ENCODE peak calls at places on chromosomes 5 and 9, in seven cellular contexts. K, J, T, F, E, S and I are unnamed samples.

GRCh38 chr9:32350682-32351081 is 33.8 kb upstream of the ACO1 start:
- DNase-seq in E (no peak), T (peak), J (no peak), S (peak), K (no peak), F (no peak), I (no peak)

GRCh38 chr5:14238272-14238671 is 95.1 kb downstream of the TRIO start:
- DNase-seq in J (no peak), E (no peak), S (no peak), F (no peak), K (no peak), T (no peak), I (no peak)

GRCh38 chr5:170788626-170789304 is 5.2 kb downstream of the GABRP start:
- DNase-seq in T (no peak), E (no peak), S (no peak), F (no peak), J (no peak), K (no peak), I (no peak)

GRCh38 chr5:158979749-158980521 is 119.8 kb downstream of the EBF1 start:
- DNase-seq in T (peak), E (no peak), K (no peak), S (peak), J (peak), F (peak), I (peak)

GRCh38 chr9:83754383-83754977 is 46.7 kb upstream of the UBQLN1 start:
- DNase-seq in S (no peak), T (no peak), J (no peak), E (no peak), F (no peak), K (no peak), I (no peak)

GRCh38 chr5:55715519-55716078 is 3.5 kb upstream of the SLC38A9 start:
- DNase-seq in F (no peak), T (no peak), E (no peak), J (no peak), S (no peak), K (no peak), I (no peak)

GRCh38 chr5:159657766-159658165 is 258.5 kb upstream of the ADRA1B start:
- DNase-seq in J (no peak), E (no peak), K (no peak), S (no peak), F (no peak), T (no peak), I (no peak)

GRCh38 chr9:78510035-78510434 is 213.1 kb downstream of the PSAT1 start:
- DNase-seq in T (no peak), S (no peak), F (no peak), K (no peak), J (no peak), E (no peak), I (no peak)

GRCh38 chr5:137217599-137218200 is 281.4 kb downstream of the SPOCK1 start:
- DNase-seq in K (no peak), J (no peak), F (no peak), E (no peak), T (peak), S (peak), I (no peak)

GRCh38 chr9:136686794-136687711 is at the start of gene AGPAT2:
- DNase-seq in E (peak), T (no peak), F (no peak), K (peak), J (no peak), S (peak), I (peak)

GRCh38 chr9:105030285-105030684 is 102.3 kb upstream of the ABCA1 start:
- DNase-seq in F (no peak), T (peak), J (no peak), S (no peak), K (no peak), E (no peak), I (no peak)

GRCh38 chr9:73183917-73184861 is 32.5 kb downstream of the ANXA1 start:
- DNase-seq in J (no peak), F (no peak), S (peak), T (peak), E (no peak), K (no peak), I (no peak)

GRCh38 chr9:99057665-99058625 is 47.0 kb upstream of the TGFBR1 start:
- DNase-seq in T (peak), F (no peak), J (peak), S (peak), K (no peak), E (peak), I (no peak)

GRCh38 chr9:128636024-128636390 is 20.6 kb downstream of the DYNC2I2 start:
- DNase-seq in S (peak), T (no peak), E (no peak), J (no peak), F (no peak), K (peak), I (no peak)

GRCh38 chr5:141825836-141826560 is 52.2 kb downstream of the PCDH1 start:
- DNase-seq in J (no peak), S (no peak), T (no peak), K (no peak), F (no peak), E (no peak), I (no peak)

GRCh38 chr5:145104106-145104505 is 731.0 kb downstream of the PRELID2 start:
- DNase-seq in T (no peak), E (no peak), S (no peak), F (no peak), J (no peak), K (no peak), I (no peak)

GRCh38 chr5:82018462-82018861 is 46.6 kb downstream of the ATG10 start:
- DNase-seq in E (no peak), T (no peak), F (no peak), K (no peak), S (no peak), J (no peak), I (no peak)

GRCh38 chr9:134695144-134695543 is 53.5 kb downstream of the COL5A1 start:
- DNase-seq in T (no peak), J (no peak), F (no peak), E (no peak), S (no peak), K (no peak), I (no peak)

GRCh38 chr5:32136342-32136741 is 37.8 kb downstream of the GOLPH3 start:
- DNase-seq in J (no peak), E (no peak), T (no peak), S (no peak), F (no peak), K (no peak), I (no peak)

GRCh38 chr5:103340132-103340531 is 81.6 kb downstream of the MACIR start:
- DNase-seq in F (no peak), E (no peak), S (no peak), T (no peak), K (no peak), J (no peak), I (no peak)

GRCh38 chr5:2158109-2158508 is 275.4 kb upstream of the IRX4 start:
- DNase-seq in E (no peak), F (no peak), S (no peak), K (no peak), T (no peak), J (no peak), I (no peak)

GRCh38 chr5:124819201-124819600 is 72.8 kb upstream of the ZNF608 start:
- DNase-seq in K (no peak), T (peak), J (no peak), S (no peak), E (no peak), F (no peak), I (no peak)

GRCh38 chr9:90827181-90827866 is 25.7 kb downstream of the SYK start:
- DNase-seq in J (no peak), E (no peak), F (no peak), S (no peak), T (no peak), K (no peak), I (no peak)

GRCh38 chr5:78647838-78648358 is 674 bp downstream of the LHFPL2 start:
- DNase-seq in T (peak), E (no peak), J (peak), F (peak), K (no peak), S (peak), I (peak)

GRCh38 chr9:26954050-26954508 is 2.1 kb upstream of the IFT74 start:
- DNase-seq in S (peak), T (no peak), J (no peak), K (no peak), F (no peak), E (no peak), I (no peak)

GRCh38 chr9:133734600-133735414 is 3.3 kb downstream of the SARDH start:
- DNase-seq in J (no peak), S (no peak), T (no peak), F (no peak), E (no peak), K (no peak), I (no peak)

GRCh38 chr5:96648598-96648997 is 13.6 kb upstream of the CAST start:
- DNase-seq in K (no peak), E (no peak), S (no peak), J (no peak), T (no peak), F (no peak), I (no peak)

GRCh38 chr9:2016411-2017208 is 1.5 kb downstream of the SMARCA2 start:
- DNase-seq in F (peak), J (peak), T (peak), S (peak), E (peak), K (peak), I (peak)

GRCh38 chr5:125491986-125492385 is 745.5 kb upstream of the ZNF608 start:
- DNase-seq in K (no peak), T (no peak), J (no peak), F (no peak), S (no peak), E (no peak), I (no peak)